ENCODE peak calls at places on chromosomes 4 and X, in six cellular contexts. One of them, this sample, is unnamed.

GRCh38 chrX:134542485-134542884 is 82.5 kb downstream of the HPRT1 start:
- DNase-seq in pancreas: no peak
- DNase-seq in stimulated activated CD4-positive, alpha-beta T cell treated with anti-CD3 and anti-CD28 coated beads, Interleukin-12 subunit alpha, Interleukin-12 subunit beta, amount 100 ng/mL, for 48 hours: no peak
- DNase-seq in foreskin melanocyte: no peak
- DNase-seq in ELF-1: peak
- DNase-seq in activated gamma-delta T cell treated with Interleukin-2 at 50 U/mL for 16 hours: no peak
- DNase-seq in this sample: no peak

GRCh38 chrX:72158773-72159172 is 22.8 kb upstream of the PIN4 start:
- DNase-seq in pancreas: no peak
- DNase-seq in activated gamma-delta T cell treated with Interleukin-2 at 50 U/mL for 16 hours: no peak
- DNase-seq in ELF-1: no peak
- DNase-seq in foreskin melanocyte: no peak
- DNase-seq in stimulated activated CD4-positive, alpha-beta T cell treated with anti-CD3 and anti-CD28 coated beads, Interleukin-12 subunit alpha, Interleukin-12 subunit beta, amount 100 ng/mL, for 48 hours: no peak
- DNase-seq in this sample: no peak

GRCh38 chr4:100945789-100946188 is 401.5 kb downstream of the PPP3CA start:
- DNase-seq in foreskin melanocyte: no peak
- DNase-seq in ELF-1: no peak
- DNase-seq in pancreas: no peak
- DNase-seq in activated gamma-delta T cell treated with Interleukin-2 at 50 U/mL for 16 hours: no peak
- DNase-seq in stimulated activated CD4-positive, alpha-beta T cell treated with anti-CD3 and anti-CD28 coated beads, Interleukin-12 subunit alpha, Interleukin-12 subunit beta, amount 100 ng/mL, for 48 hours: no peak
- DNase-seq in this sample: no peak

GRCh38 chrX:30965751-30966150 is 76.7 kb upstream of the TAB3 start:
- DNase-seq in ELF-1: no peak
- DNase-seq in pancreas: no peak
- DNase-seq in activated gamma-delta T cell treated with Interleukin-2 at 50 U/mL for 16 hours: no peak
- DNase-seq in stimulated activated CD4-positive, alpha-beta T cell treated with anti-CD3 and anti-CD28 coated beads, Interleukin-12 subunit alpha, Interleukin-12 subunit beta, amount 100 ng/mL, for 48 hours: no peak
- DNase-seq in foreskin melanocyte: no peak
- DNase-seq in this sample: no peak

GRCh38 chr4:26779224-26779623 is 81.4 kb upstream of the STIM2 start:
- DNase-seq in ELF-1: no peak
- DNase-seq in pancreas: no peak
- DNase-seq in foreskin melanocyte: no peak
- DNase-seq in stimulated activated CD4-positive, alpha-beta T cell treated with anti-CD3 and anti-CD28 coated beads, Interleukin-12 subunit alpha, Interleukin-12 subunit beta, amount 100 ng/mL, for 48 hours: no peak
- DNase-seq in activated gamma-delta T cell treated with Interleukin-2 at 50 U/mL for 16 hours: no peak
- DNase-seq in this sample: no peak

GRCh38 chr4:103012085-103012484 is 7.4 kb downstream of the SLC9B1 start:
- DNase-seq in pancreas: no peak
- DNase-seq in activated gamma-delta T cell treated with Interleukin-2 at 50 U/mL for 16 hours: no peak
- DNase-seq in stimulated activated CD4-positive, alpha-beta T cell treated with anti-CD3 and anti-CD28 coated beads, Interleukin-12 subunit alpha, Interleukin-12 subunit beta, amount 100 ng/mL, for 48 hours: no peak
- DNase-seq in ELF-1: no peak
- DNase-seq in foreskin melanocyte: peak
- DNase-seq in this sample: peak

GRCh38 chrX:10615931-10616780 is 4.2 kb downstream of the MID1 start:
- DNase-seq in ELF-1: peak
- DNase-seq in stimulated activated CD4-positive, alpha-beta T cell treated with anti-CD3 and anti-CD28 coated beads, Interleukin-12 subunit alpha, Interleukin-12 subunit beta, amount 100 ng/mL, for 48 hours: no peak
- DNase-seq in foreskin melanocyte: no peak
- DNase-seq in activated gamma-delta T cell treated with Interleukin-2 at 50 U/mL for 16 hours: no peak
- DNase-seq in pancreas: peak
- DNase-seq in this sample: peak

GRCh38 chrX:40366661-40367060 is 214.1 kb upstream of the ATP6AP2 start:
- DNase-seq in pancreas: no peak
- DNase-seq in activated gamma-delta T cell treated with Interleukin-2 at 50 U/mL for 16 hours: no peak
- DNase-seq in stimulated activated CD4-positive, alpha-beta T cell treated with anti-CD3 and anti-CD28 coated beads, Interleukin-12 subunit alpha, Interleukin-12 subunit beta, amount 100 ng/mL, for 48 hours: no peak
- DNase-seq in ELF-1: peak
- DNase-seq in foreskin melanocyte: no peak
- DNase-seq in this sample: no peak

GRCh38 chr4:85165808-85166207 is 199.3 kb upstream of the WDFY3 start:
- DNase-seq in pancreas: no peak
- DNase-seq in foreskin melanocyte: no peak
- DNase-seq in stimulated activated CD4-positive, alpha-beta T cell treated with anti-CD3 and anti-CD28 coated beads, Interleukin-12 subunit alpha, Interleukin-12 subunit beta, amount 100 ng/mL, for 48 hours: no peak
- DNase-seq in ELF-1: no peak
- DNase-seq in activated gamma-delta T cell treated with Interleukin-2 at 50 U/mL for 16 hours: no peak
- DNase-seq in this sample: no peak

GRCh38 chrX:51406688-51407519 is 74.3 kb downstream of the NUDT10 start:
- DNase-seq in ELF-1: no peak
- DNase-seq in pancreas: no peak
- DNase-seq in foreskin melanocyte: no peak
- DNase-seq in stimulated activated CD4-positive, alpha-beta T cell treated with anti-CD3 and anti-CD28 coated beads, Interleukin-12 subunit alpha, Interleukin-12 subunit beta, amount 100 ng/mL, for 48 hours: no peak
- DNase-seq in activated gamma-delta T cell treated with Interleukin-2 at 50 U/mL for 16 hours: no peak
- DNase-seq in this sample: no peak

GRCh38 chr4:30866907-30867306 is 146.7 kb downstream of the PCDH7 start:
- DNase-seq in activated gamma-delta T cell treated with Interleukin-2 at 50 U/mL for 16 hours: no peak
- DNase-seq in stimulated activated CD4-positive, alpha-beta T cell treated with anti-CD3 and anti-CD28 coated beads, Interleukin-12 subunit alpha, Interleukin-12 subunit beta, amount 100 ng/mL, for 48 hours: no peak
- DNase-seq in foreskin melanocyte: no peak
- DNase-seq in ELF-1: no peak
- DNase-seq in pancreas: no peak
- DNase-seq in this sample: no peak

GRCh38 chr4:25580633-25581467 is 74.8 kb upstream of the SLC34A2 start:
- DNase-seq in stimulated activated CD4-positive, alpha-beta T cell treated with anti-CD3 and anti-CD28 coated beads, Interleukin-12 subunit alpha, Interleukin-12 subunit beta, amount 100 ng/mL, for 48 hours: no peak
- DNase-seq in pancreas: no peak
- DNase-seq in ELF-1: no peak
- DNase-seq in foreskin melanocyte: no peak
- DNase-seq in activated gamma-delta T cell treated with Interleukin-2 at 50 U/mL for 16 hours: no peak
- DNase-seq in this sample: no peak

GRCh38 chrX:85017721-85018120 is 14.0 kb downstream of the APOOL start:
- DNase-seq in pancreas: no peak
- DNase-seq in ELF-1: no peak
- DNase-seq in foreskin melanocyte: peak
- DNase-seq in stimulated activated CD4-positive, alpha-beta T cell treated with anti-CD3 and anti-CD28 coated beads, Interleukin-12 subunit alpha, Interleukin-12 subunit beta, amount 100 ng/mL, for 48 hours: no peak
- DNase-seq in activated gamma-delta T cell treated with Interleukin-2 at 50 U/mL for 16 hours: no peak
- DNase-seq in this sample: no peak

This sample was measured in SK-MEL-5.